ENCODE peak calls at places on chromosomes 6 and 20, in ten cellular contexts. R is CD4-positive, alpha-beta T cell; V is CD8-positive, alpha-beta T cell; M is stomach; W is spleen; A is prostate gland; C is heart right ventricle; B is ovary; Z is uterus; H is right cardiac atrium. P is an unnamed sample.
A peak's percentile ranks its signal among the peaks of the same experiment; 100 is the strongest.

GRCh38 chr6:136306466-136306865 is 16.8 kb upstream of the BCLAF1 start:
- DNase-seq in V (no peak), R (no peak), W (no peak), A (no peak), H (no peak), B (no peak), C (no peak), Z (no peak), M (no peak), P (no peak)

GRCh38 chr6:156655267-156655918 is 121.8 kb upstream of the ARID1B start:
- DNase-seq in R (no peak), B (no peak), C (no peak), A (no peak), W (no peak), M (no peak), Z (no peak), V (no peak), H (no peak), P (no peak)

GRCh38 chr20:3150908-3151307 is 8.8 kb downstream of the FASTKD5 start:
- DNase-seq in W (no peak), C (no peak), B (no peak), M (no peak), V (no peak), Z (no peak), A (no peak), H (no peak), R (no peak), P (no peak)

GRCh38 chr6:7264041-7264440 is 49.0 kb downstream of the SSR1 start:
- DNase-seq in M (peak; percentile 18), C (no peak), Z (no peak), R (no peak), V (no peak), H (peak; percentile 45), A (no peak), B (no peak), W (peak; percentile 62), P (no peak)

GRCh38 chr6:76275746-76276145 is 203.3 kb upstream of the IMPG1 start:
- DNase-seq in V (no peak), R (no peak), M (no peak), H (no peak), A (no peak), W (no peak), Z (no peak), B (no peak), C (no peak), P (no peak)

GRCh38 chr6:94372229-94372628 is 952.9 kb upstream of the EPHA7 start:
- DNase-seq in C (no peak), R (no peak), B (no peak), Z (no peak), W (no peak), V (no peak), H (no peak), M (no peak), A (no peak), P (no peak)

GRCh38 chr6:63487123-63487813 is 85.0 kb upstream of the LOC128125822 start:
- DNase-seq in M (no peak), C (no peak), H (no peak), A (peak; percentile 65), V (no peak), R (no peak), B (no peak), Z (no peak), W (no peak), P (no peak)

GRCh38 chr6:37024665-37025337 is 19.3 kb downstream of the FGD2 start:
- DNase-seq in A (peak; percentile 83), W (peak; percentile 54), R (no peak), H (no peak), B (no peak), C (no peak), Z (no peak), M (peak; percentile 47), V (no peak), P (no peak)

GRCh38 chr20:33210371-33210770 is 6.8 kb upstream of the BPIFA3 start:
- DNase-seq in M (no peak), Z (no peak), R (no peak), B (no peak), C (no peak), V (no peak), A (no peak), W (no peak), H (no peak), P (no peak)

GRCh38 chr6:81909981-81910910 is 157.8 kb upstream of the TENT5A start:
- DNase-seq in W (no peak), A (no peak), H (no peak), R (no peak), C (no peak), B (no peak), M (no peak), Z (no peak), V (no peak), P (no peak)

GRCh38 chr6:72248621-72249020 is 362.3 kb downstream of the RIMS1 start:
- DNase-seq in W (no peak), A (no peak), Z (no peak), V (no peak), M (no peak), B (no peak), C (no peak), H (no peak), R (no peak), P (no peak)
- H3K27me3 ChIP-seq in W (no peaks in the 10 kb centered on the region), A (no peaks in the 10 kb centered on the region), Z (no peaks in the 10 kb centered on the region), V (no peaks in the 10 kb centered on the region), M (no peaks in the 10 kb centered on the region), B (no peaks in the 10 kb centered on the region), C (no peaks in the 10 kb centered on the region), H (no peaks in the 10 kb centered on the region), R (no peaks in the 10 kb centered on the region), P (no peaks in the 10 kb centered on the region)

GRCh38 chr6:151095538-151096254 is 144.1 kb upstream of the AKAP12 start:
- DNase-seq in M (no peak), C (no peak), H (no peak), V (no peak), W (no peak), A (no peak), B (no peak), Z (no peak), R (no peak), P (no peak)

GRCh38 chr6:151097207-151097606 is 142.6 kb upstream of the AKAP12 start:
- DNase-seq in B (no peak), C (no peak), H (no peak), R (no peak), W (no peak), M (no peak), Z (no peak), A (no peak), V (no peak), P (no peak)

GRCh38 chr6:151096691-151097090 is 143.1 kb upstream of the AKAP12 start:
- DNase-seq in V (no peak), Z (no peak), A (no peak), C (no peak), M (no peak), W (no peak), R (no peak), B (no peak), H (no peak), P (no peak)

GRCh38 chr6:151098166-151098565 is 141.6 kb upstream of the AKAP12 start:
- DNase-seq in V (no peak), C (no peak), H (no peak), M (no peak), R (no peak), B (no peak), W (no peak), A (no peak), Z (no peak), P (no peak)

GRCh38 chr6:151096255-151096612 is 143.5 kb upstream of the AKAP12 start:
- DNase-seq in A (no peak), Z (no peak), M (no peak), H (no peak), W (no peak), C (no peak), B (no peak), V (no peak), R (no peak), P (no peak)
- H3K27ac ChIP-seq in A (no peak overlapping the region), Z (no peak overlapping the region), M (no peak overlapping the region), H (no peak overlapping the region), W (no peak overlapping the region), C (no peak overlapping the region), B (no peak overlapping the region), V (no peak overlapping the region), R (no peak overlapping the region), P (no peak overlapping the region)

GRCh38 chr20:63259734-63260460 is 5.6 kb upstream of the NKAIN4 start:
- DNase-seq in W (no peak), H (no peak), M (no peak), R (no peak), B (no peak), V (no peak), Z (no peak), C (no peak), A (no peak), P (no peak)

GRCh38 chr20:63264002-63264401 is 8.6 kb upstream of the ARFGAP1 start:
- DNase-seq in H (no peak), V (no peak), A (no peak), M (no peak), R (no peak), C (no peak), B (no peak), Z (no peak), W (no peak), P (no peak)

GRCh38 chr20:63260943-63261807 is 6.9 kb upstream of the NKAIN4 start:
- DNase-seq in V (no peak), A (no peak), R (no peak), M (no peak), H (no peak), B (no peak), C (no peak), Z (no peak), W (no peak), P (no peak)

GRCh38 chr20:63260521-63260920 is 6.3 kb upstream of the NKAIN4 start:
- DNase-seq in V (no peak), H (no peak), A (no peak), C (no peak), R (no peak), W (no peak), B (no peak), Z (no peak), M (no peak), P (no peak)

GRCh38 chr20:63261808-63262528 is 7.7 kb upstream of the NKAIN4 start:
- DNase-seq in H (no peak), R (no peak), C (no peak), Z (no peak), A (no peak), V (no peak), M (no peak), W (no peak), B (no peak), P (no peak)
- H3K27me3 ChIP-seq in H (no peaks in the 10 kb centered on the region), R (peaks cover 16% of the 10 kb centered on the region), C (peaks cover 88% of the 10 kb centered on the region), Z (no peaks in the 10 kb centered on the region), A (peaks cover 5% of the 10 kb centered on the region), V (no peaks in the 10 kb centered on the region), M (peaks cover 41% of the 10 kb centered on the region), W (no peaks in the 10 kb centered on the region), B (no peaks in the 10 kb centered on the region), P (peaks cover 7% of the 10 kb centered on the region)

DNA sequence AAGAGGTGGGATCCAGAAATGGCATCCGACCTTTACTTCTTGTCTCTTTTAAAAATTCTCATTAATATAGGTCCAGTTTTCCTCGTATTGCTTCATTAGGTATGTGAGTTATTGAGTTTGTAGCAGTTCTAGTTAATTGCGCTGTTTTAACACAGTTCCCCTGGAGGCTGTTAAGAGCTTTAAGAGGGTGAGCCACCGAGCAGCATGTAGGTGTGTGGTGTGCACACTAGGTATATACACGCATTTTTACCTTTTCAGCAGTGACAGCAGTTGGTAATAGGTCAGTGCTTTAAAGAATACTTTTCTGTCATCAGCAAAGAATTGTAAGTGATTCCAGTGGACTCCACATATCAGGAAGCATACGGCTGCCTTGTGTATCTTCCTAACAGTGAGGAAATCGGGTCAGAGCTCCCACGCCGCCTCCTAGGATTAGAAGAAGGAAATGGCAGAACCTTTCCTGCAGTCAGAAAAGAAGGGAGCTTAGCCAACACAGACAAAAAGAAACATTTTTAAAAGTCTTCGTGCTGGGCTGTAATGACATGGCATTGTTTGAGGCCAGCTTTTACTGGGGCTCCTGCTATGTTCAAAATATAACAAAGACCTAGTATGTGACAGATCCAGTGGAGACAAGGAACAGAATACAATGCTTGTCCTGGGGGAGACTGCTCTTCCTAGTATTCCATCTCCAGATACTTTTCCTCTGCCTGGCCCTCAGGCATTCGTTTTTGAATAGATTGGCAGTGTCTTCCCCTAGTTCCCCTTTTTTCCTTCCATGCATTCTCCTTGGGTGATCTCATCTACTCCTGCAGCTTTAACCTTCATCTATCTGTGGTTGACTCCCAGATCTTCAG is 94.8 kb upstream of the VSTM2L start:
- DNase-seq in R (no peak), A (no peak), C (no peak), M (no peak), Z (no peak), H (peak; percentile 57), W (no peak), B (no peak), V (no peak), P (no peak)
- H3K27ac ChIP-seq in R (no peak overlapping the region), A (no peak overlapping the region), C (no peak overlapping the region), M (no peak overlapping the region), Z (no peak overlapping the region), H (no peak overlapping the region), W (peak overlapping the region; percentile 2), B (no peak overlapping the region), V (no peak overlapping the region), P (no peak overlapping the region)